ENCODE peak calls at places on chromosomes 1 and 21, in ten cellular contexts. Q is fibroblast of mammary gland, I is sigmoid colon, A is IMR-90, M is neural crest cell, Y is heart right ventricle, P is endothelial cell, Z is thoracic aorta, J is K562, G is mucosa of descending colon. N is an unnamed sample.

GRCh38 chr1:156399355-156400125 is 30.5 kb downstream of the RHBG start:
- DNase-seq in Q (no peak), I (no peak), A (no peak), M (no peak), Y (no peak), P (no peak), Z (no peak), J (peak), G (no peak), N (no peak)

GRCh38 chr1:163331116-163331515 is 9.4 kb downstream of the NUF2 start:
- DNase-seq in Q (no peak), I (no peak), A (no peak), M (no peak), Y (no peak), P (no peak), Z (no peak), J (no peak), G (no peak), N (no peak)

GRCh38 chr1:208595745-208596144 is 351.6 kb upstream of the PLXNA2 start:
- DNase-seq in Q (peak), I (no peak), A (peak), M (no peak), Y (no peak), P (no peak), Z (no peak), J (no peak), G (no peak), N (no peak)

GRCh38 chr1:59100975-59101374 is 195.9 kb upstream of the FGGY start:
- DNase-seq in Q (no peak), I (no peak), A (peak), M (no peak), Y (no peak), P (no peak), Z (no peak), J (no peak), G (no peak), N (no peak)

GRCh38 chr1:55204997-55205396 is 10.2 kb downstream of the USP24 start:
- DNase-seq in Q (peak), I (no peak), A (no peak), M (no peak), Y (no peak), P (no peak), Z (no peak), J (peak), G (no peak), N (peak)

GRCh38 chr1:10920063-10920626 is 92.3 kb upstream of the TARDBP start:
- DNase-seq in Q (no peak), I (no peak), A (no peak), M (no peak), Y (no peak), P (no peak), Z (no peak), J (no peak), G (no peak), N (no peak)

GRCh38 chr1:180925471-180926051 is 12.9 kb downstream of the KIAA1614 start:
- DNase-seq in Q (no peak), I (no peak), A (no peak), M (no peak), Y (no peak), P (no peak), Z (no peak), J (no peak), G (peak), N (no peak)

GRCh38 chr1:31199301-31199790 is 40.3 kb downstream of the NKAIN1 start:
- DNase-seq in Q (no peak), I (no peak), A (no peak), M (no peak), Y (no peak), P (no peak), Z (no peak), J (no peak), G (no peak), N (no peak)

GRCh38 chr1:36099681-36100341 is 11.1 kb downstream of the ADPRS start:
- DNase-seq in Q (peak), I (peak), A (peak), M (peak), Y (peak), P (peak), Z (peak), J (peak), G (peak), N (peak)

GRCh38 chr1:22709227-22709626 is 1.4 kb upstream of the EPHB2 start:
- DNase-seq in Q (no peak), I (no peak), A (no peak), M (no peak), Y (no peak), P (peak), Z (no peak), J (no peak), G (no peak), N (no peak)

GRCh38 chr1:223500560-223501425 is 107.6 kb downstream of the CCDC185 start:
- DNase-seq in Q (peak), I (no peak), A (peak), M (no peak), Y (no peak), P (no peak), Z (no peak), J (no peak), G (no peak), N (no peak)

GRCh38 chr1:7069888-7070287 is 284.6 kb downstream of the CAMTA1 start:
- DNase-seq in Q (no peak), I (no peak), A (no peak), M (peak), Y (no peak), P (peak), Z (no peak), J (no peak), G (no peak), N (no peak)

GRCh38 chr1:38041941-38042834 is 4.4 kb downstream of the POU3F1 start:
- DNase-seq in Q (no peak), I (no peak), A (no peak), M (no peak), Y (no peak), P (no peak), Z (no peak), J (no peak), G (no peak), N (no peak)

GRCh38 chr21:39869141-39869818 is 2.0 kb downstream of the PCP4 start:
- DNase-seq in Q (no peak), I (no peak), A (no peak), M (no peak), Y (no peak), P (no peak), Z (no peak), J (no peak), G (no peak), N (no peak)

GRCh38 chr1:31627301-31627929 is 9.9 kb downstream of the HCRTR1 start:
- DNase-seq in Q (no peak), I (no peak), A (no peak), M (no peak), Y (peak), P (no peak), Z (no peak), J (no peak), G (peak), N (no peak)

GRCh38 chr1:3708696-3709246 is 43.5 kb upstream of the CCDC27 start:
- DNase-seq in Q (no peak), I (no peak), A (no peak), M (no peak), Y (no peak), P (no peak), Z (no peak), J (no peak), G (no peak), N (no peak)

GRCh38 chr1:167430134-167430848 is 88.0 kb downstream of the CD247 start:
- DNase-seq in Q (no peak), I (no peak), A (no peak), M (no peak), Y (no peak), P (no peak), Z (no peak), J (no peak), G (no peak), N (no peak)

GRCh38 chr1:229229137-229229720 is 41.7 kb upstream of the RAB4A start:
- DNase-seq in Q (no peak), I (peak), A (no peak), M (no peak), Y (no peak), P (peak), Z (no peak), J (no peak), G (no peak), N (no peak)

GRCh38 chr1:16391408-16391807 is 24.4 kb downstream of the SZRD1 start:
- DNase-seq in Q (no peak), I (no peak), A (no peak), M (no peak), Y (no peak), P (no peak), Z (no peak), J (no peak), G (no peak), N (no peak)

GRCh38 chr1:55286851-55287602 is 71.9 kb upstream of the USP24 start:
- DNase-seq in Q (peak), I (no peak), A (peak), M (no peak), Y (no peak), P (no peak), Z (no peak), J (no peak), G (no peak), N (no peak)

GRCh38 chr1:3539707-3540425 is 71.4 kb downstream of the MEGF6 start:
- DNase-seq in Q (no peak), I (no peak), A (no peak), M (no peak), Y (no peak), P (no peak), Z (no peak), J (no peak), G (no peak), N (no peak)

GRCh38 chr1:1322418-1322817 is 2.0 kb downstream of the INTS11 start:
- DNase-seq in Q (no peak), I (no peak), A (no peak), M (no peak), Y (no peak), P (no peak), Z (no peak), J (no peak), G (no peak), N (no peak)

GRCh38 chr1:70641868-70642267 is 230.8 kb downstream of the CTH start:
- DNase-seq in Q (no peak), I (no peak), A (no peak), M (no peak), Y (no peak), P (no peak), Z (no peak), J (peak), G (no peak), N (no peak)

GRCh38 chr1:27649306-27649635 is 14.3 kb upstream of the FGR start:
- DNase-seq in Q (no peak), I (no peak), A (no peak), M (no peak), Y (no peak), P (no peak), Z (no peak), J (no peak), G (no peak), N (no peak)

GRCh38 chr1:38046884-38047602 is 450 bp upstream of the POU3F1 start:
- DNase-seq in Q (peak), I (peak), A (peak), M (peak), Y (peak), P (peak), Z (peak), J (peak), G (peak), N (peak)

GRCh38 chr21:45386336-45386727 is 18.6 kb upstream of the COL18A1 start:
- DNase-seq in Q (no peak), I (peak), A (no peak), M (no peak), Y (no peak), P (no peak), Z (no peak), J (no peak), G (peak), N (no peak)

GRCh38 chr1:216210081-216210480 is 213.2 kb downstream of the USH2A start:
- DNase-seq in Q (peak), I (no peak), A (peak), M (no peak), Y (no peak), P (no peak), Z (no peak), J (no peak), G (no peak), N (no peak)

GRCh38 chr1:39317910-39318633 is 113.6 kb downstream of the MACF1 start:
- DNase-seq in Q (no peak), I (no peak), A (no peak), M (no peak), Y (peak), P (peak), Z (no peak), J (no peak), G (peak), N (no peak)

GRCh38 chr21:41071410-41071809 is 96.5 kb upstream of the BACE2 start:
- DNase-seq in Q (no peak), I (no peak), A (no peak), M (peak), Y (no peak), P (peak), Z (no peak), J (no peak), G (no peak), N (no peak)

GRCh38 chr1:221053889-221054288 is 174.6 kb downstream of the HLX start:
- DNase-seq in Q (no peak), I (no peak), A (no peak), M (no peak), Y (no peak), P (no peak), Z (no peak), J (no peak), G (no peak), N (no peak)

GRCh38 chr1:212557739-212558664 is 50.6 kb upstream of the ATF3 start:
- DNase-seq in Q (peak), I (peak), A (peak), M (peak), Y (peak), P (peak), Z (no peak), J (peak), G (peak), N (no peak)

GRCh38 chr1:37028981-37029617 is 5.2 kb downstream of the GRIK3 start:
- DNase-seq in Q (no peak), I (no peak), A (no peak), M (no peak), Y (no peak), P (no peak), Z (no peak), J (no peak), G (no peak), N (no peak)

GRCh38 chr1:228336308-228337030 is 70.2 kb downstream of the TRIM11 start:
- DNase-seq in Q (peak), I (peak), A (peak), M (no peak), Y (no peak), P (no peak), Z (no peak), J (no peak), G (peak), N (no peak)

GRCh38 chr1:88650676-88651418 is 33.2 kb upstream of the PKN2 start:
- DNase-seq in Q (peak), I (no peak), A (peak), M (no peak), Y (no peak), P (no peak), Z (no peak), J (no peak), G (no peak), N (no peak)

GRCh38 chr1:192747305-192747704 is 61.5 kb upstream of the RGS2 start:
- DNase-seq in Q (peak), I (no peak), A (peak), M (no peak), Y (no peak), P (no peak), Z (no peak), J (no peak), G (no peak), N (no peak)

GRCh38 chr1:55313903-55314302 is 98.7 kb upstream of the USP24 start:
- DNase-seq in Q (peak), I (no peak), A (peak), M (no peak), Y (no peak), P (no peak), Z (no peak), J (no peak), G (no peak), N (no peak)

GRCh38 chr1:48930011-48930410 is 153.3 kb upstream of the BEND5 start:
- DNase-seq in Q (no peak), I (no peak), A (no peak), M (no peak), Y (no peak), P (no peak), Z (no peak), J (no peak), G (no peak), N (no peak)

GRCh38 chr1:151371340-151371739 is 1.2 kb downstream of the SELENBP1 start:
- DNase-seq in Q (peak), I (peak), A (peak), M (no peak), Y (peak), P (no peak), Z (peak), J (no peak), G (peak), N (no peak)

GRCh38 chr1:45266151-45266801 is 59.9 kb upstream of the ZSWIM5 start:
- DNase-seq in Q (peak), I (peak), A (peak), M (no peak), Y (peak), P (no peak), Z (no peak), J (peak), G (peak), N (no peak)

GRCh38 chr1:93732514-93732913 is 50.9 kb upstream of the BCAR3 start:
- DNase-seq in Q (no peak), I (no peak), A (no peak), M (no peak), Y (no peak), P (no peak), Z (no peak), J (no peak), G (no peak), N (no peak)

GRCh38 chr1:93738075-93738622 is 56.5 kb upstream of the BCAR3 start:
- DNase-seq in Q (peak), I (no peak), A (peak), M (no peak), Y (no peak), P (no peak), Z (no peak), J (no peak), G (no peak), N (no peak)

GRCh38 chr1:93735722-93736121 is 54.1 kb upstream of the BCAR3 start:
- DNase-seq in Q (peak), I (no peak), A (peak), M (no peak), Y (no peak), P (no peak), Z (no peak), J (no peak), G (no peak), N (no peak)

GRCh38 chr1:93733340-93733739 is 51.7 kb upstream of the BCAR3 start:
- DNase-seq in Q (no peak), I (no peak), A (no peak), M (no peak), Y (no peak), P (no peak), Z (no peak), J (no peak), G (no peak), N (no peak)

DNA sequence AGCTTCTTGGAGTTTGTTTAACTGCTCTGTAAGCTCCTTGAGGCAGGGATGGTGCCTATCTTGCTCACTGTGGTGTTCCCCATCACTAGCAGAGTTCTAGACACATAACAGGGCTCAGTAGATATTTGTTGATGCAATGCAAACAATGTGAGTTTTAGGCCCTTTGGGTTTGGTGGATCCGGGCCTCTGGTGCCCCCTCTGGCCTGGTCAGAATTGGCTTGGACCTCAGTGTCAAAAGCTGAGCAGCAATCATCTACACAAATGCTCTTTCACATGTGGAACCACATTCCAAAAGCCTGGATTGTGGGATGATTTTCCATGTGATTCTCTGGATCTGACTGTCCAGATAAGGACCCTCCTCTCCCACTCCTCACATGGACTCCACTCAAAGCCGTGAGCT is 53.4 kb upstream of the BCAR3 start:
- DNase-seq in Q (peak), I (no peak), A (no peak), M (no peak), Y (no peak), P (no peak), Z (no peak), J (peak), G (no peak), N (no peak)
- TF ChIP-seq CTCF in Q (peak), I (no peak), A (peak), M (no peak), Y (peak), P (no peak), Z (no peak), J (peak), G (no peak), N (peak)

GRCh38 chr1:200776949-200777348 is 38.3 kb downstream of the CAMSAP2 start:
- DNase-seq in Q (peak), I (no peak), A (peak), M (no peak), Y (no peak), P (no peak), Z (no peak), J (peak), G (no peak), N (no peak)

GRCh38 chr1:200774735-200775449 is 36.2 kb downstream of the CAMSAP2 start:
- DNase-seq in Q (no peak), I (no peak), A (peak), M (no peak), Y (no peak), P (no peak), Z (no peak), J (no peak), G (no peak), N (peak)

GRCh38 chr1:200775850-200776249 is 37.2 kb downstream of the CAMSAP2 start:
- DNase-seq in Q (no peak), I (no peak), A (no peak), M (no peak), Y (no peak), P (no peak), Z (no peak), J (no peak), G (no peak), N (no peak)

GRCh38 chr1:200771625-200772555 is 33.2 kb downstream of the CAMSAP2 start:
- DNase-seq in Q (no peak), I (no peak), A (no peak), M (no peak), Y (no peak), P (no peak), Z (no peak), J (no peak), G (no peak), N (no peak)

GRCh38 chr1:200774311-200774710 is 35.6 kb downstream of the CAMSAP2 start:
- DNase-seq in Q (no peak), I (no peak), A (no peak), M (no peak), Y (no peak), P (no peak), Z (no peak), J (no peak), G (no peak), N (no peak)
- TF ChIP-seq CTCF in Q (no peak), I (no peak), A (no peak), M (no peak), Y (no peak), P (no peak), Z (no peak), J (no peak), G (no peak), N (no peak)

GRCh38 chr1:203351037-203351625 is at the start of gene FMOD:
- DNase-seq in Q (peak), I (peak), A (peak), M (no peak), Y (peak), P (no peak), Z (peak), J (peak), G (peak), N (peak)
- TF ChIP-seq CTCF in Q (peak), I (no peak), A (no peak), M (no peak), Y (peak), P (no peak), Z (no peak), J (peak), G (no peak), N (peak)

DNA sequence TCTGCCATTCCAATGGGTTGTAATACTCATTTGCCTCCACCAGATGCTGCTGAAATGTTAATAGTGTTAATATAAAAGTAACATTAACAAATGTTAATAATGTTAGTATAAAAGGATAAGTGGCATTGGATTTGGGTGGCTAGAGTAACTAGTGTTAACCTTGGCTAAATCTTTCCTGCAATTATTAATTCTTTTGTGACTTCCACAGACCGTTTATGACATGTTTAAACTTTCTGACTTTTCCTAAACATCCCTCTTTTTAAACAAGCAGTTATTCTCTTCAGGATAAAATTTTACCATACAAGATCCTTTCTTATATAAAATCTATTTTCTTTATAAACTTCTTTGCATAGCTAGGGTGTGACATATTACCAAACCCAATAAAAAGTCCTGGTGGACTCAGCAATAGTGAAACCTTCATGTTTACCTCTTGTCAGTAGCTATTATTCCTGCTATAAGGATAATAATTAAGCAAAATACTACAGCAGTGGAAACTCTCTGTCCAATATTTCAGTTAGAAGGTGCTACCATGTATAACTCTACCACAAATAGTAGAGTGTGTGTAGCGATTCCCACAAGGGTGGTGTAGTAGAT is 41.5 kb downstream of the CCDC30 start:
- DNase-seq in Q (no peak), I (no peak), A (no peak), M (no peak), Y (no peak), P (no peak), Z (no peak), J (no peak), G (no peak), N (no peak)
- TF ChIP-seq CTCF in Q (no peak), I (no peak), A (no peak), M (peak), Y (no peak), P (no peak), Z (no peak), J (no peak), G (no peak), N (no peak)

GRCh38 chr21:16002872-16003466 is 273.2 kb downstream of the USP25 start:
- DNase-seq in Q (peak), I (no peak), A (peak), M (no peak), Y (no peak), P (no peak), Z (no peak), J (no peak), G (no peak), N (no peak)
- TF ChIP-seq CTCF in Q (peak), I (no peak), A (peak), M (peak), Y (peak), P (peak), Z (no peak), J (no peak), G (no peak), N (no peak)

GRCh38 chr1:25068829-25069228 is 138.8 kb upstream of the RUNX3 start:
- DNase-seq in Q (no peak), I (no peak), A (no peak), M (no peak), Y (no peak), P (no peak), Z (no peak), J (peak), G (no peak), N (peak)
- TF ChIP-seq CTCF in Q (peak), I (no peak), A (no peak), M (no peak), Y (no peak), P (no peak), Z (no peak), J (peak), G (no peak), N (peak)